ENCODE peak calls at places on chromosomes 16 and 17, in seven cellular contexts. C is activated naive CD8-positive, alpha-beta T cell treated with anti-CD3 and anti-CD28 coated beads, Interleukin-2, amount 50 U/mL, for 16 hours; S is ovary; W is endodermal cell; D is NCI-H460; X is psoas muscle; Q is stimulated activated CD4-positive, alpha-beta T cell treated with anti-CD3 and anti-CD28 coated beads, Interleukin-1b, Interleukin-23, amount 100 ng/mL, for 24 hours. I is an unnamed sample.

GRCh38 chr17:48322060-48322459 is 108.0 kb downstream of the SKAP1 start:
- DNase-seq in C (no peak), S (no peak), W (no peak), D (no peak), X (no peak), Q (no peak), I (no peak)

GRCh38 chr17:12342609-12343248 is 322.1 kb downstream of the MAP2K4 start:
- DNase-seq in C (no peak), S (peak), W (peak), D (peak), X (no peak), Q (no peak), I (no peak)

GRCh38 chr16:31142109-31143035 is 6.8 kb upstream of the PRSS8 start:
- DNase-seq in C (peak), S (peak), W (peak), D (peak), X (peak), Q (peak), I (peak)

GRCh38 chr17:36703860-36704266 is 102.5 kb downstream of the MRM1 start:
- DNase-seq in C (no peak), S (peak), W (peak), D (peak), X (peak), Q (peak), I (no peak)

GRCh38 chr17:35630530-35631148 is 43.5 kb downstream of the AP2B1 start:
- DNase-seq in C (no peak), S (no peak), W (no peak), D (no peak), X (no peak), Q (no peak), I (no peak)

GRCh38 chr16:31440511-31441184 is 1.9 kb downstream of the ZNF843 start:
- DNase-seq in C (no peak), S (no peak), W (no peak), D (no peak), X (no peak), Q (no peak), I (no peak)

GRCh38 chr16:11258553-11259287 is 2.7 kb upstream of the SOCS1 start:
- DNase-seq in C (no peak), S (no peak), W (no peak), D (no peak), X (peak), Q (no peak), I (no peak)

GRCh38 chr17:17841620-17842025 is 4.8 kb upstream of the SREBF1 start:
- DNase-seq in C (no peak), S (peak), W (peak), D (no peak), X (peak), Q (no peak), I (no peak)

I was measured in brain pericyte.